ENCODE peak calls at places on chromosomes 13 and 19, in four cellular contexts. One of them, this sample, is unnamed.

GRCh38 chr13:37074703-37075102 is 15.2 kb upstream of the SUPT20H start:
- DNase-seq in IMR-90: peak
- DNase-seq in T-helper 2 cell: no peak
- DNase-seq in uterus: no peak
- DNase-seq in this sample: no peak

GRCh38 chr13:69274231-69274630 is 833.4 kb upstream of the ATXN8OS start:
- DNase-seq in IMR-90: no peak
- DNase-seq in T-helper 2 cell: no peak
- DNase-seq in uterus: no peak
- DNase-seq in this sample: no peak

GRCh38 chr13:69374036-69374435 is 733.6 kb upstream of the ATXN8OS start:
- DNase-seq in IMR-90: no peak
- DNase-seq in T-helper 2 cell: no peak
- DNase-seq in uterus: no peak
- DNase-seq in this sample: no peak

GRCh38 chr13:43230989-43231388 is 207.6 kb downstream of the DNAJC15 start:
- DNase-seq in IMR-90: no peak
- DNase-seq in T-helper 2 cell: no peak
- DNase-seq in uterus: no peak
- DNase-seq in this sample: no peak

GRCh38 chr19:44648536-44649370 is 5.0 kb downstream of the PVR start:
- DNase-seq in IMR-90: peak
- DNase-seq in T-helper 2 cell: no peak
- DNase-seq in uterus: no peak
- DNase-seq in this sample: no peak

GRCh38 chr19:13463296-13463695 is 43.0 kb downstream of the CACNA1A start:
- DNase-seq in IMR-90: peak
- DNase-seq in T-helper 2 cell: no peak
- DNase-seq in uterus: no peak
- DNase-seq in this sample: no peak

GRCh38 chr13:95160112-95160906 is 140.9 kb downstream of the ABCC4 start:
- DNase-seq in IMR-90: peak
- DNase-seq in T-helper 2 cell: no peak
- DNase-seq in uterus: no peak
- DNase-seq in this sample: no peak

GRCh38 chr13:44394649-44395048 is 21.0 kb downstream of the SERP2 start:
- DNase-seq in IMR-90: no peak
- DNase-seq in T-helper 2 cell: no peak
- DNase-seq in uterus: no peak
- DNase-seq in this sample: no peak

GRCh38 chr19:610801-611505 is 21.3 kb downstream of the HCN2 start:
- DNase-seq in IMR-90: peak
- DNase-seq in T-helper 2 cell: peak
- DNase-seq in uterus: no peak
- DNase-seq in this sample: peak

GRCh38 chr19:38049105-38049649 is 142.2 kb downstream of the SIPA1L3 start:
- DNase-seq in IMR-90: no peak
- DNase-seq in T-helper 2 cell: peak
- DNase-seq in uterus: no peak
- DNase-seq in this sample: peak

GRCh38 chr19:2186071-2186846 is 22.5 kb downstream of the DOT1L start:
- DNase-seq in IMR-90: peak
- DNase-seq in T-helper 2 cell: no peak
- DNase-seq in uterus: peak
- DNase-seq in this sample: no peak

GRCh38 chr19:3710265-3710812 is 2.2 kb downstream of the TJP3 start:
- DNase-seq in IMR-90: peak
- DNase-seq in T-helper 2 cell: no peak
- DNase-seq in uterus: peak
- DNase-seq in this sample: no peak

GRCh38 chr19:5679289-5680082 is 830 bp downstream of the MICOS13 start:
- DNase-seq in IMR-90: no peak
- DNase-seq in T-helper 2 cell: no peak
- DNase-seq in uterus: no peak
- DNase-seq in this sample: no peak

This sample was measured in effector CD4-positive, alpha-beta T cell.